ENCODE peak calls at places on chromosomes 7 and 10, in nine cellular contexts. One of them, this sample, is unnamed.

GRCh38 chr7:4739528-4739992 is 35.9 kb upstream of the AP5Z1 start:
- DNase-seq in PC-3: no peak
- DNase-seq in OCI-LY7: no peak
- DNase-seq in MM.1S: peak
- DNase-seq in hepatocyte: peak
- DNase-seq in SK-N-SH: peak
- DNase-seq in GM23248: no peak
- DNase-seq in neural progenitor cell: peak
- DNase-seq in GM23338: no peak
- DNase-seq in this sample: no peak

GRCh38 chr7:28435732-28436378 is 23.5 kb downstream of the CREB5 start:
- DNase-seq in hepatocyte: no peak
- DNase-seq in PC-3: peak
- DNase-seq in neural progenitor cell: no peak
- DNase-seq in GM23338: no peak
- DNase-seq in MM.1S: no peak
- DNase-seq in GM23248: no peak
- DNase-seq in SK-N-SH: no peak
- DNase-seq in OCI-LY7: no peak
- DNase-seq in this sample: no peak

GRCh38 chr10:30825495-30825894 is 195.9 kb upstream of the LYZL2 start:
- DNase-seq in MM.1S: no peak
- DNase-seq in GM23338: no peak
- DNase-seq in PC-3: no peak
- DNase-seq in hepatocyte: no peak
- DNase-seq in GM23248: peak
- DNase-seq in neural progenitor cell: no peak
- DNase-seq in OCI-LY7: no peak
- DNase-seq in SK-N-SH: no peak
- DNase-seq in this sample: no peak

GRCh38 chr7:104993217-104993857 is 20.7 kb upstream of the KMT2E start:
- DNase-seq in OCI-LY7: no peak
- DNase-seq in MM.1S: no peak
- DNase-seq in neural progenitor cell: no peak
- DNase-seq in GM23338: no peak
- DNase-seq in SK-N-SH: no peak
- DNase-seq in GM23248: no peak
- DNase-seq in hepatocyte: no peak
- DNase-seq in PC-3: no peak
- DNase-seq in this sample: no peak

GRCh38 chr10:77601488-77601887 is 36.1 kb downstream of the KCNMA1 start:
- DNase-seq in MM.1S: no peak
- DNase-seq in SK-N-SH: no peak
- DNase-seq in neural progenitor cell: no peak
- DNase-seq in GM23248: peak
- DNase-seq in GM23338: no peak
- DNase-seq in PC-3: peak
- DNase-seq in OCI-LY7: no peak
- DNase-seq in hepatocyte: peak
- DNase-seq in this sample: no peak

GRCh38 chr10:16599662-16600061 is 78.0 kb upstream of the C1QL3 start:
- DNase-seq in hepatocyte: no peak
- DNase-seq in MM.1S: no peak
- DNase-seq in GM23248: no peak
- DNase-seq in neural progenitor cell: no peak
- DNase-seq in OCI-LY7: no peak
- DNase-seq in GM23338: no peak
- DNase-seq in PC-3: no peak
- DNase-seq in SK-N-SH: no peak
- DNase-seq in this sample: no peak

GRCh38 chr10:73641272-73642060 is at the start of gene MYOZ1:
- DNase-seq in OCI-LY7: no peak
- DNase-seq in SK-N-SH: no peak
- DNase-seq in PC-3: peak
- DNase-seq in hepatocyte: no peak
- DNase-seq in GM23248: peak
- DNase-seq in MM.1S: no peak
- DNase-seq in GM23338: peak
- DNase-seq in neural progenitor cell: no peak
- DNase-seq in this sample: no peak

GRCh38 chr10:32049113-32049512 is 7.1 kb downstream of the KIF5B start:
- DNase-seq in hepatocyte: no peak
- DNase-seq in neural progenitor cell: no peak
- DNase-seq in OCI-LY7: no peak
- DNase-seq in GM23338: no peak
- DNase-seq in MM.1S: no peak
- DNase-seq in GM23248: peak
- DNase-seq in PC-3: no peak
- DNase-seq in SK-N-SH: no peak
- DNase-seq in this sample: no peak

GRCh38 chr10:16519908-16520861 is 1.5 kb downstream of the C1QL3 start:
- DNase-seq in MM.1S: no peak
- DNase-seq in neural progenitor cell: peak
- DNase-seq in PC-3: no peak
- DNase-seq in GM23338: peak
- DNase-seq in hepatocyte: peak
- DNase-seq in OCI-LY7: no peak
- DNase-seq in GM23248: peak
- DNase-seq in SK-N-SH: peak
- DNase-seq in this sample: no peak

GRCh38 chr10:21724695-21725371 is 190.8 kb downstream of the MLLT10 start:
- DNase-seq in GM23338: peak
- DNase-seq in hepatocyte: peak
- DNase-seq in SK-N-SH: peak
- DNase-seq in neural progenitor cell: peak
- DNase-seq in PC-3: peak
- DNase-seq in MM.1S: peak
- DNase-seq in OCI-LY7: peak
- DNase-seq in GM23248: peak
- DNase-seq in this sample: peak

GRCh38 chr10:100148353-100149211 is 37.2 kb downstream of the ERLIN1 start:
- DNase-seq in neural progenitor cell: no peak
- DNase-seq in PC-3: peak
- DNase-seq in SK-N-SH: no peak
- DNase-seq in MM.1S: no peak
- DNase-seq in GM23248: peak
- DNase-seq in hepatocyte: peak
- DNase-seq in GM23338: no peak
- DNase-seq in OCI-LY7: peak
- DNase-seq in this sample: peak

GRCh38 chr7:2729043-2729892 is 41.3 kb downstream of the AMZ1 start:
- DNase-seq in OCI-LY7: no peak
- DNase-seq in MM.1S: no peak
- DNase-seq in GM23338: no peak
- DNase-seq in PC-3: no peak
- DNase-seq in GM23248: no peak
- DNase-seq in SK-N-SH: no peak
- DNase-seq in hepatocyte: no peak
- DNase-seq in neural progenitor cell: no peak
- DNase-seq in this sample: no peak

GRCh38 chr10:21961847-21962246 is 41.7 kb downstream of the DNAJC1 start:
- DNase-seq in hepatocyte: no peak
- DNase-seq in OCI-LY7: no peak
- DNase-seq in MM.1S: no peak
- DNase-seq in SK-N-SH: no peak
- DNase-seq in PC-3: no peak
- DNase-seq in GM23338: no peak
- DNase-seq in GM23248: no peak
- DNase-seq in neural progenitor cell: no peak
- DNase-seq in this sample: no peak

GRCh38 chr7:103727982-103728610 is 261.4 kb downstream of the RELN start:
- DNase-seq in GM23248: no peak
- DNase-seq in hepatocyte: no peak
- DNase-seq in neural progenitor cell: no peak
- DNase-seq in OCI-LY7: no peak
- DNase-seq in MM.1S: peak
- DNase-seq in PC-3: no peak
- DNase-seq in GM23338: no peak
- DNase-seq in SK-N-SH: no peak
- DNase-seq in this sample: no peak

GRCh38 chr7:36300696-36301350 is 88.8 kb upstream of the ANLN start:
- DNase-seq in neural progenitor cell: peak
- DNase-seq in OCI-LY7: no peak
- DNase-seq in hepatocyte: no peak
- DNase-seq in MM.1S: no peak
- DNase-seq in PC-3: peak
- DNase-seq in SK-N-SH: no peak
- DNase-seq in GM23248: peak
- DNase-seq in GM23338: no peak
- DNase-seq in this sample: no peak

GRCh38 chr7:150649428-150649827 is 17.2 kb upstream of the GIMAP6 start:
- DNase-seq in MM.1S: no peak
- DNase-seq in neural progenitor cell: no peak
- DNase-seq in GM23248: no peak
- DNase-seq in PC-3: no peak
- DNase-seq in GM23338: no peak
- DNase-seq in SK-N-SH: no peak
- DNase-seq in OCI-LY7: no peak
- DNase-seq in hepatocyte: no peak
- DNase-seq in this sample: no peak

GRCh38 chr7:28410628-28411578 is 1.4 kb upstream of the CREB5 start:
- DNase-seq in OCI-LY7: no peak
- DNase-seq in SK-N-SH: peak
- DNase-seq in GM23248: peak
- DNase-seq in hepatocyte: peak
- DNase-seq in neural progenitor cell: peak
- DNase-seq in GM23338: peak
- DNase-seq in MM.1S: no peak
- DNase-seq in PC-3: peak
- DNase-seq in this sample: no peak

GRCh38 chr7:12550956-12551355 is 19.6 kb upstream of the SCIN start:
- DNase-seq in GM23248: peak
- DNase-seq in GM23338: no peak
- DNase-seq in SK-N-SH: no peak
- DNase-seq in OCI-LY7: no peak
- DNase-seq in MM.1S: no peak
- DNase-seq in neural progenitor cell: no peak
- DNase-seq in hepatocyte: no peak
- DNase-seq in PC-3: no peak
- DNase-seq in this sample: no peak

GRCh38 chr7:129252133-129252532 is 27.3 kb downstream of the AHCYL2 start:
- DNase-seq in GM23248: no peak
- DNase-seq in GM23338: no peak
- DNase-seq in OCI-LY7: no peak
- DNase-seq in PC-3: no peak
- DNase-seq in SK-N-SH: peak
- DNase-seq in neural progenitor cell: no peak
- DNase-seq in MM.1S: no peak
- DNase-seq in hepatocyte: no peak
- DNase-seq in this sample: no peak

GRCh38 chr10:63671317-63671937 is 150.2 kb downstream of the REEP3 start:
- DNase-seq in MM.1S: no peak
- DNase-seq in GM23248: peak
- DNase-seq in hepatocyte: peak
- DNase-seq in OCI-LY7: no peak
- DNase-seq in SK-N-SH: peak
- DNase-seq in PC-3: no peak
- DNase-seq in neural progenitor cell: no peak
- DNase-seq in GM23338: no peak
- DNase-seq in this sample: no peak

GRCh38 chr7:154259396-154259795 is 207.2 kb downstream of the DPP6 start:
- DNase-seq in MM.1S: no peak
- DNase-seq in neural progenitor cell: no peak
- DNase-seq in GM23338: no peak
- DNase-seq in PC-3: no peak
- DNase-seq in GM23248: no peak
- DNase-seq in OCI-LY7: no peak
- DNase-seq in hepatocyte: no peak
- DNase-seq in SK-N-SH: no peak
- DNase-seq in this sample: no peak

DNA sequence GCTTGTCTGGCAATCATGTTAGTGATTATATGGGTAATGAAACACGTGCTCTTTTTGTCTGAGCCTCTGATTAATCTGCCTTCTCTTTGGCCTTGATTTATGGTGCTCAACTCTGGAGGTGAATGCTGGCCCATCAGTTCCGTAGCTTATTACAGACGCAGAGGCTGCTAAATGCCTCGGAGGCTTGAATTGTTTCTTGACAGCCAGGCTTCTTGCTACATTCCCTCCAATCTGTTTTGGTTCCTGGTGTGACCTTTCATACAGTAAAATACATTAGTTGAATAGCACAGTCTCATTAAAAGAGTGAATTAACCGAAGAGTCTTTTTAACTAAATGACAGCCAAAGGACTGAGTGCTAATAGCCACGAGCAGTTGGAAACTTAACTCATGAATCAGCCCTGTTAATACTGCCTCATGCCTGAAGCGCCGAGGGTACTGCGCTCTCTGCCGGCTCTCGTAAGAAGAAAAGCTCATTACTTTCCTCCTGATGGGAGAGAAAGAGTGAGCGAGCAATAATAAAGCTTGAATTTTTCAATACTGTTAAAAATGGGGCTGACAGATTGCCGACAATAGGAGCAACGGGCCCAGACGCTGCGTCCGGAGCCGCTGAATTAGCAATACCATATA is 236.4 kb upstream of the GPR26 start:
- DNase-seq in MM.1S: no peak
- DNase-seq in neural progenitor cell: peak
- DNase-seq in SK-N-SH: peak
- DNase-seq in GM23248: peak
- DNase-seq in hepatocyte: no peak
- DNase-seq in PC-3: no peak
- DNase-seq in GM23338: no peak
- DNase-seq in OCI-LY7: no peak
- DNase-seq in this sample: no peak
- TF ChIP-seq EZH2phosphoT487 in MM.1S: no peak
- TF ChIP-seq EZH2phosphoT487 in neural progenitor cell: no peak
- TF ChIP-seq EZH2phosphoT487 in SK-N-SH: no peak
- TF ChIP-seq EZH2phosphoT487 in GM23248: no peak
- TF ChIP-seq EZH2phosphoT487 in hepatocyte: no peak
- TF ChIP-seq EZH2phosphoT487 in PC-3: no peak
- TF ChIP-seq EZH2phosphoT487 in GM23338: no peak
- TF ChIP-seq EZH2phosphoT487 in OCI-LY7: no peak
- TF ChIP-seq EZH2phosphoT487 in this sample: no peak

GRCh38 chr10:78914502-78915330 is 154.1 kb upstream of the ZMIZ1 start:
- DNase-seq in SK-N-SH: no peak
- DNase-seq in neural progenitor cell: no peak
- DNase-seq in GM23248: peak
- DNase-seq in GM23338: no peak
- DNase-seq in hepatocyte: no peak
- DNase-seq in PC-3: no peak
- DNase-seq in MM.1S: no peak
- DNase-seq in OCI-LY7: peak
- DNase-seq in this sample: no peak
- TF ChIP-seq EZH2phosphoT487 in SK-N-SH: no peak
- TF ChIP-seq EZH2phosphoT487 in neural progenitor cell: no peak
- TF ChIP-seq EZH2phosphoT487 in GM23248: no peak
- TF ChIP-seq EZH2phosphoT487 in GM23338: no peak
- TF ChIP-seq EZH2phosphoT487 in hepatocyte: no peak
- TF ChIP-seq EZH2phosphoT487 in PC-3: no peak
- TF ChIP-seq EZH2phosphoT487 in MM.1S: no peak
- TF ChIP-seq EZH2phosphoT487 in OCI-LY7: no peak
- TF ChIP-seq EZH2phosphoT487 in this sample: no peak

GRCh38 chr7:133675510-133676218 is 422.8 kb downstream of the EXOC4 start:
- DNase-seq in GM23248: no peak
- DNase-seq in OCI-LY7: no peak
- DNase-seq in neural progenitor cell: no peak
- DNase-seq in MM.1S: no peak
- DNase-seq in SK-N-SH: peak
- DNase-seq in hepatocyte: no peak
- DNase-seq in PC-3: no peak
- DNase-seq in GM23338: no peak
- DNase-seq in this sample: no peak
- TF ChIP-seq EZH2phosphoT487 in GM23248: no peak
- TF ChIP-seq EZH2phosphoT487 in OCI-LY7: no peak
- TF ChIP-seq EZH2phosphoT487 in neural progenitor cell: no peak
- TF ChIP-seq EZH2phosphoT487 in MM.1S: no peak
- TF ChIP-seq EZH2phosphoT487 in SK-N-SH: no peak
- TF ChIP-seq EZH2phosphoT487 in hepatocyte: no peak
- TF ChIP-seq EZH2phosphoT487 in PC-3: no peak
- TF ChIP-seq EZH2phosphoT487 in GM23338: no peak
- TF ChIP-seq EZH2phosphoT487 in this sample: no peak

GRCh38 chr7:16421333-16422099 is at the start of gene CRPPA:
- DNase-seq in OCI-LY7: no peak
- DNase-seq in GM23338: peak
- DNase-seq in hepatocyte: peak
- DNase-seq in GM23248: peak
- DNase-seq in SK-N-SH: peak
- DNase-seq in MM.1S: peak
- DNase-seq in PC-3: no peak
- DNase-seq in neural progenitor cell: peak
- DNase-seq in this sample: no peak
- TF ChIP-seq EZH2phosphoT487 in OCI-LY7: no peak
- TF ChIP-seq EZH2phosphoT487 in GM23338: no peak
- TF ChIP-seq EZH2phosphoT487 in hepatocyte: no peak
- TF ChIP-seq EZH2phosphoT487 in GM23248: no peak
- TF ChIP-seq EZH2phosphoT487 in SK-N-SH: no peak
- TF ChIP-seq EZH2phosphoT487 in MM.1S: no peak
- TF ChIP-seq EZH2phosphoT487 in PC-3: no peak
- TF ChIP-seq EZH2phosphoT487 in neural progenitor cell: no peak
- TF ChIP-seq EZH2phosphoT487 in this sample: no peak